ENCODE peak calls at places on chromosomes 5 and 9, in ten cellular contexts. F, M, K, E, S, X, Z, H, J and A are unnamed samples.

GRCh38 chr5:2475902-2476301 is 275.6 kb downstream of the IRX2 start:
- DNase-seq in F (no peak), H (no peak), E (no peak), K (no peak), S (no peak), M (no peak), Z (no peak), J (no peak), X (no peak), A (no peak)

GRCh38 chr9:124436320-124436719 is 13.9 kb upstream of the ADGRD2 start:
- DNase-seq in Z (no peak), H (no peak), K (no peak), F (no peak), S (no peak), M (no peak), X (no peak), E (no peak), J (no peak), A (no peak)

GRCh38 chr5:54524704-54525103 is 7.1 kb downstream of the SNX18 start:
- DNase-seq in E (no peak), J (no peak), H (no peak), M (no peak), S (no peak), Z (no peak), X (no peak), K (no peak), F (no peak), A (no peak)

GRCh38 chr9:95465115-95465514 is 51.7 kb downstream of the PTCH1 start:
- DNase-seq in S (no peak), H (no peak), Z (no peak), X (no peak), E (no peak), F (no peak), K (no peak), J (no peak), M (no peak), A (no peak)

GRCh38 chr9:23587903-23588302 is 238.1 kb downstream of the ELAVL2 start:
- DNase-seq in X (no peak), M (no peak), Z (no peak), F (no peak), K (no peak), H (no peak), E (no peak), J (no peak), S (no peak), A (no peak)

GRCh38 chr5:79547429-79547822 is 33.5 kb upstream of the HOMER1 start:
- DNase-seq in X (no peak), S (no peak), H (no peak), F (no peak), J (no peak), M (no peak), Z (no peak), E (no peak), K (no peak), A (no peak)

GRCh38 chr9:96126321-96126881 is 175.6 kb downstream of the HSD17B3 start:
- DNase-seq in M (no peak), S (no peak), J (no peak), H (no peak), E (no peak), X (no peak), F (no peak), K (no peak), Z (no peak), A (no peak)

GRCh38 chr5:119355636-119356383 is at the start of gene TNFAIP8:
- DNase-seq in M (peak; percentile 72), Z (no peak), J (peak; percentile 41), E (peak; percentile 87), K (peak; percentile 64), H (peak; percentile 71), S (peak; percentile 77), X (peak; percentile 70), F (peak; percentile 43), A (peak; percentile 21)

GRCh38 chr5:124596595-124597388 is 149.6 kb downstream of the ZNF608 start:
- DNase-seq in H (no peak), J (no peak), X (peak; percentile 83), F (no peak), S (no peak), K (peak; percentile 75), Z (no peak), E (peak; percentile 83), M (peak; percentile 73), A (no peak)

GRCh38 chr9:137615387-137615871 is 3.4 kb upstream of the EHMT1 start:
- DNase-seq in E (no peak), X (no peak), S (no peak), H (no peak), J (no peak), F (no peak), Z (no peak), M (no peak), K (no peak), A (no peak)

GRCh38 chr9:92328225-92328624 is 2.5 kb downstream of the CENPP start:
- DNase-seq in M (peak; percentile 70), J (no peak), K (peak; percentile 61), F (no peak), S (no peak), E (peak; percentile 85), X (peak; percentile 48), Z (no peak), H (no peak), A (no peak)

GRCh38 chr5:41334758-41335157 is 121.4 kb upstream of the C6 start:
- DNase-seq in S (no peak), F (no peak), Z (no peak), K (peak; percentile 13), M (no peak), H (no peak), E (peak; percentile 11), J (no peak), X (peak; percentile 5), A (no peak)

GRCh38 chr9:38153910-38154291 is 84.9 kb upstream of the SHB start:
- DNase-seq in F (no peak), K (no peak), J (no peak), M (no peak), H (no peak), S (no peak), Z (no peak), E (no peak), X (no peak), A (no peak)

GRCh38 chr9:88339322-88339721 is 48.9 kb upstream of the SPIN1 start:
- DNase-seq in K (no peak), F (no peak), E (no peak), J (no peak), Z (no peak), X (no peak), S (no peak), H (no peak), M (no peak), A (no peak)

GRCh38 chr5:134073404-134073803 is 41.1 kb upstream of the TCF7 start:
- DNase-seq in X (no peak), K (peak; percentile 33), S (no peak), J (no peak), H (no peak), Z (no peak), E (peak; percentile 29), M (no peak), F (no peak), A (no peak)

GRCh38 chr9:93300585-93301081 is 116.7 kb downstream of the WNK2 start:
- DNase-seq in J (no peak), E (no peak), F (no peak), M (no peak), K (no peak), Z (no peak), S (peak; percentile 54), H (no peak), X (no peak), A (no peak)

GRCh38 chr5:150066436-150066835 is 19.9 kb downstream of the CSF1R start:
- DNase-seq in J (no peak), F (no peak), Z (no peak), E (no peak), H (no peak), M (no peak), X (no peak), K (no peak), S (peak; percentile 32), A (no peak)

GRCh38 chr5:151047814-151048425 is 27.5 kb downstream of the GPX3 start:
- DNase-seq in S (no peak), M (peak; percentile 49), F (peak; percentile 19), H (no peak), X (no peak), Z (no peak), J (no peak), E (peak; percentile 42), K (peak; percentile 28), A (peak; percentile 27)

GRCh38 chr9:114386361-114386885 is 1.4 kb downstream of the AKNA start:
- DNase-seq in S (no peak), F (peak; percentile 25), M (no peak), K (no peak), E (no peak), H (no peak), Z (no peak), X (no peak), J (no peak), A (no peak)

GRCh38 chr9:36855443-36856315 is 178.4 kb downstream of the PAX5 start:
- DNase-seq in X (peak; percentile 11), M (peak; percentile 43), J (no peak), S (no peak), H (no peak), E (no peak), F (peak; percentile 34), K (no peak), Z (peak; percentile 10), A (no peak)

GRCh38 chr9:135887585-135888050 is 19.7 kb downstream of the CAMSAP1 start:
- DNase-seq in F (peak; percentile 58), Z (peak; percentile 58), S (no peak), K (no peak), X (no peak), H (no peak), J (peak; percentile 46), E (no peak), M (no peak), A (peak; percentile 67)

GRCh38 chr9:124213396-124213795 is 44.4 kb upstream of the NEK6 start:
- DNase-seq in S (no peak), E (peak; percentile 5), F (no peak), M (no peak), Z (no peak), K (no peak), H (no peak), J (no peak), X (no peak), A (no peak)